ENCODE peak calls at places on chromosomes 2 and 18, in ten cellular contexts. One of them, this sample, is unnamed.
A peak's percentile ranks its signal among the peaks of the same experiment; 100 is the strongest.

GRCh38 chr18:12946549-12947354 is 1.1 kb upstream of the SEH1L start:
- DNase-seq in stimulated activated CD4-positive, alpha-beta T cell treated with anti-CD3 and anti-CD28 coated beads, Interleukin-12 subunit alpha, Interleukin-12 subunit beta, amount 100 ng/mL, for 48 hours: no peak
- DNase-seq in retinal pigment epithelial cell: peak; percentile 66
- DNase-seq in stimulated activated CD8-positive, alpha-beta memory T cell treated with anti-CD3 and anti-CD28 coated beads, Interleukin-4, amount 100 ng/mL, for 24 hours: no peak
- DNase-seq in stomach: peak; percentile 26
- DNase-seq in renal cortical epithelial cell: peak; percentile 82
- DNase-seq in NCI-H524 treated with DMSO at 0.1 percent for 48 hours: peak; percentile 24
- DNase-seq in NCI-H526 treated with DMSO at 0.1 percent for 48 hours: peak; percentile 38
- DNase-seq in activated T-cell treated with anti-CD3 and anti-CD28 coated beads, Interleukin-2, amount 50 U/mL, for 1 hour: no peak
- DNase-seq in LoVo: peak; percentile 57
- DNase-seq in this sample: peak; percentile 49

GRCh38 chr2:85578243-85579180 is 1.1 kb downstream of the VAMP8 start:
- DNase-seq in renal cortical epithelial cell: no peak
- DNase-seq in stimulated activated CD8-positive, alpha-beta memory T cell treated with anti-CD3 and anti-CD28 coated beads, Interleukin-4, amount 100 ng/mL, for 24 hours: no peak
- DNase-seq in activated T-cell treated with anti-CD3 and anti-CD28 coated beads, Interleukin-2, amount 50 U/mL, for 1 hour: no peak
- DNase-seq in LoVo: no peak
- DNase-seq in stimulated activated CD4-positive, alpha-beta T cell treated with anti-CD3 and anti-CD28 coated beads, Interleukin-12 subunit alpha, Interleukin-12 subunit beta, amount 100 ng/mL, for 48 hours: no peak
- DNase-seq in NCI-H524 treated with DMSO at 0.1 percent for 48 hours: no peak
- DNase-seq in NCI-H526 treated with DMSO at 0.1 percent for 48 hours: no peak
- DNase-seq in stomach: peak; percentile 63
- DNase-seq in retinal pigment epithelial cell: no peak
- DNase-seq in this sample: peak; percentile 63

GRCh38 chr2:68744517-68744916 is 9.9 kb downstream of the ARHGAP25 start:
- DNase-seq in LoVo: no peak
- DNase-seq in NCI-H526 treated with DMSO at 0.1 percent for 48 hours: no peak
- DNase-seq in NCI-H524 treated with DMSO at 0.1 percent for 48 hours: no peak
- DNase-seq in retinal pigment epithelial cell: no peak
- DNase-seq in stimulated activated CD8-positive, alpha-beta memory T cell treated with anti-CD3 and anti-CD28 coated beads, Interleukin-4, amount 100 ng/mL, for 24 hours: no peak
- DNase-seq in stimulated activated CD4-positive, alpha-beta T cell treated with anti-CD3 and anti-CD28 coated beads, Interleukin-12 subunit alpha, Interleukin-12 subunit beta, amount 100 ng/mL, for 48 hours: no peak
- DNase-seq in renal cortical epithelial cell: no peak
- DNase-seq in activated T-cell treated with anti-CD3 and anti-CD28 coated beads, Interleukin-2, amount 50 U/mL, for 1 hour: no peak
- DNase-seq in stomach: no peak
- DNase-seq in this sample: no peak

GRCh38 chr2:220704810-220705209 is 867.3 kb downstream of the EPHA4 start:
- DNase-seq in NCI-H526 treated with DMSO at 0.1 percent for 48 hours: no peak
- DNase-seq in activated T-cell treated with anti-CD3 and anti-CD28 coated beads, Interleukin-2, amount 50 U/mL, for 1 hour: no peak
- DNase-seq in NCI-H524 treated with DMSO at 0.1 percent for 48 hours: no peak
- DNase-seq in stimulated activated CD4-positive, alpha-beta T cell treated with anti-CD3 and anti-CD28 coated beads, Interleukin-12 subunit alpha, Interleukin-12 subunit beta, amount 100 ng/mL, for 48 hours: no peak
- DNase-seq in retinal pigment epithelial cell: no peak
- DNase-seq in stimulated activated CD8-positive, alpha-beta memory T cell treated with anti-CD3 and anti-CD28 coated beads, Interleukin-4, amount 100 ng/mL, for 24 hours: no peak
- DNase-seq in stomach: no peak
- DNase-seq in renal cortical epithelial cell: no peak
- DNase-seq in LoVo: no peak
- DNase-seq in this sample: no peak

GRCh38 chr2:160522951-160523700 is 29.5 kb upstream of the RBMS1 start:
- DNase-seq in stomach: no peak
- DNase-seq in retinal pigment epithelial cell: no peak
- DNase-seq in NCI-H524 treated with DMSO at 0.1 percent for 48 hours: no peak
- DNase-seq in renal cortical epithelial cell: peak; percentile 38
- DNase-seq in stimulated activated CD8-positive, alpha-beta memory T cell treated with anti-CD3 and anti-CD28 coated beads, Interleukin-4, amount 100 ng/mL, for 24 hours: no peak
- DNase-seq in LoVo: no peak
- DNase-seq in stimulated activated CD4-positive, alpha-beta T cell treated with anti-CD3 and anti-CD28 coated beads, Interleukin-12 subunit alpha, Interleukin-12 subunit beta, amount 100 ng/mL, for 48 hours: no peak
- DNase-seq in activated T-cell treated with anti-CD3 and anti-CD28 coated beads, Interleukin-2, amount 50 U/mL, for 1 hour: no peak
- DNase-seq in NCI-H526 treated with DMSO at 0.1 percent for 48 hours: no peak
- DNase-seq in this sample: no peak

GRCh38 chr2:180570864-180571263 is 409.5 kb upstream of the UBE2E3 start:
- DNase-seq in retinal pigment epithelial cell: no peak
- DNase-seq in renal cortical epithelial cell: no peak
- DNase-seq in NCI-H526 treated with DMSO at 0.1 percent for 48 hours: no peak
- DNase-seq in stimulated activated CD4-positive, alpha-beta T cell treated with anti-CD3 and anti-CD28 coated beads, Interleukin-12 subunit alpha, Interleukin-12 subunit beta, amount 100 ng/mL, for 48 hours: no peak
- DNase-seq in stomach: no peak
- DNase-seq in stimulated activated CD8-positive, alpha-beta memory T cell treated with anti-CD3 and anti-CD28 coated beads, Interleukin-4, amount 100 ng/mL, for 24 hours: no peak
- DNase-seq in activated T-cell treated with anti-CD3 and anti-CD28 coated beads, Interleukin-2, amount 50 U/mL, for 1 hour: no peak
- DNase-seq in NCI-H524 treated with DMSO at 0.1 percent for 48 hours: no peak
- DNase-seq in LoVo: no peak
- DNase-seq in this sample: no peak

GRCh38 chr18:62898359-62898758 is 183.0 kb downstream of the PHLPP1 start:
- DNase-seq in stomach: no peak
- DNase-seq in NCI-H526 treated with DMSO at 0.1 percent for 48 hours: no peak
- DNase-seq in activated T-cell treated with anti-CD3 and anti-CD28 coated beads, Interleukin-2, amount 50 U/mL, for 1 hour: no peak
- DNase-seq in stimulated activated CD4-positive, alpha-beta T cell treated with anti-CD3 and anti-CD28 coated beads, Interleukin-12 subunit alpha, Interleukin-12 subunit beta, amount 100 ng/mL, for 48 hours: no peak
- DNase-seq in NCI-H524 treated with DMSO at 0.1 percent for 48 hours: no peak
- DNase-seq in LoVo: no peak
- DNase-seq in renal cortical epithelial cell: peak; percentile 56
- DNase-seq in retinal pigment epithelial cell: no peak
- DNase-seq in stimulated activated CD8-positive, alpha-beta memory T cell treated with anti-CD3 and anti-CD28 coated beads, Interleukin-4, amount 100 ng/mL, for 24 hours: no peak
- DNase-seq in this sample: no peak

GRCh38 chr2:113156278-113157107 is 17.3 kb upstream of the PSD4 start:
- DNase-seq in renal cortical epithelial cell: peak; percentile 22
- DNase-seq in stimulated activated CD8-positive, alpha-beta memory T cell treated with anti-CD3 and anti-CD28 coated beads, Interleukin-4, amount 100 ng/mL, for 24 hours: no peak
- DNase-seq in NCI-H524 treated with DMSO at 0.1 percent for 48 hours: no peak
- DNase-seq in LoVo: no peak
- DNase-seq in stomach: no peak
- DNase-seq in NCI-H526 treated with DMSO at 0.1 percent for 48 hours: no peak
- DNase-seq in stimulated activated CD4-positive, alpha-beta T cell treated with anti-CD3 and anti-CD28 coated beads, Interleukin-12 subunit alpha, Interleukin-12 subunit beta, amount 100 ng/mL, for 48 hours: no peak
- DNase-seq in retinal pigment epithelial cell: no peak
- DNase-seq in activated T-cell treated with anti-CD3 and anti-CD28 coated beads, Interleukin-2, amount 50 U/mL, for 1 hour: no peak
- DNase-seq in this sample: no peak

GRCh38 chr2:241613018-241613780 is 23.8 kb downstream of the THAP4 start:
- DNase-seq in stimulated activated CD4-positive, alpha-beta T cell treated with anti-CD3 and anti-CD28 coated beads, Interleukin-12 subunit alpha, Interleukin-12 subunit beta, amount 100 ng/mL, for 48 hours: no peak
- DNase-seq in stomach: no peak
- DNase-seq in renal cortical epithelial cell: no peak
- DNase-seq in LoVo: no peak
- DNase-seq in stimulated activated CD8-positive, alpha-beta memory T cell treated with anti-CD3 and anti-CD28 coated beads, Interleukin-4, amount 100 ng/mL, for 24 hours: no peak
- DNase-seq in retinal pigment epithelial cell: no peak
- DNase-seq in activated T-cell treated with anti-CD3 and anti-CD28 coated beads, Interleukin-2, amount 50 U/mL, for 1 hour: no peak
- DNase-seq in NCI-H526 treated with DMSO at 0.1 percent for 48 hours: no peak
- DNase-seq in NCI-H524 treated with DMSO at 0.1 percent for 48 hours: no peak
- DNase-seq in this sample: no peak

GRCh38 chr2:9230881-9231280 is 24.3 kb downstream of the ASAP2 start:
- DNase-seq in renal cortical epithelial cell: peak; percentile 63
- DNase-seq in LoVo: no peak
- DNase-seq in NCI-H526 treated with DMSO at 0.1 percent for 48 hours: no peak
- DNase-seq in NCI-H524 treated with DMSO at 0.1 percent for 48 hours: no peak
- DNase-seq in stimulated activated CD4-positive, alpha-beta T cell treated with anti-CD3 and anti-CD28 coated beads, Interleukin-12 subunit alpha, Interleukin-12 subunit beta, amount 100 ng/mL, for 48 hours: no peak
- DNase-seq in stomach: no peak
- DNase-seq in activated T-cell treated with anti-CD3 and anti-CD28 coated beads, Interleukin-2, amount 50 U/mL, for 1 hour: no peak
- DNase-seq in retinal pigment epithelial cell: no peak
- DNase-seq in stimulated activated CD8-positive, alpha-beta memory T cell treated with anti-CD3 and anti-CD28 coated beads, Interleukin-4, amount 100 ng/mL, for 24 hours: no peak
- DNase-seq in this sample: no peak

GRCh38 chr2:28926837-28927236 is 32.4 kb downstream of the WDR43 start:
- DNase-seq in renal cortical epithelial cell: no peak
- DNase-seq in retinal pigment epithelial cell: no peak
- DNase-seq in stimulated activated CD4-positive, alpha-beta T cell treated with anti-CD3 and anti-CD28 coated beads, Interleukin-12 subunit alpha, Interleukin-12 subunit beta, amount 100 ng/mL, for 48 hours: no peak
- DNase-seq in NCI-H524 treated with DMSO at 0.1 percent for 48 hours: no peak
- DNase-seq in NCI-H526 treated with DMSO at 0.1 percent for 48 hours: no peak
- DNase-seq in stomach: no peak
- DNase-seq in activated T-cell treated with anti-CD3 and anti-CD28 coated beads, Interleukin-2, amount 50 U/mL, for 1 hour: no peak
- DNase-seq in LoVo: no peak
- DNase-seq in stimulated activated CD8-positive, alpha-beta memory T cell treated with anti-CD3 and anti-CD28 coated beads, Interleukin-4, amount 100 ng/mL, for 24 hours: no peak
- DNase-seq in this sample: no peak

GRCh38 chr2:184769038-184769437 is 170.7 kb downstream of the ZNF804A start:
- DNase-seq in NCI-H524 treated with DMSO at 0.1 percent for 48 hours: no peak
- DNase-seq in renal cortical epithelial cell: no peak
- DNase-seq in NCI-H526 treated with DMSO at 0.1 percent for 48 hours: no peak
- DNase-seq in stimulated activated CD4-positive, alpha-beta T cell treated with anti-CD3 and anti-CD28 coated beads, Interleukin-12 subunit alpha, Interleukin-12 subunit beta, amount 100 ng/mL, for 48 hours: no peak
- DNase-seq in stimulated activated CD8-positive, alpha-beta memory T cell treated with anti-CD3 and anti-CD28 coated beads, Interleukin-4, amount 100 ng/mL, for 24 hours: no peak
- DNase-seq in stomach: no peak
- DNase-seq in retinal pigment epithelial cell: no peak
- DNase-seq in LoVo: no peak
- DNase-seq in activated T-cell treated with anti-CD3 and anti-CD28 coated beads, Interleukin-2, amount 50 U/mL, for 1 hour: no peak
- DNase-seq in this sample: no peak

GRCh38 chr18:48695671-48696070 is 156.8 kb downstream of the CTIF start:
- DNase-seq in activated T-cell treated with anti-CD3 and anti-CD28 coated beads, Interleukin-2, amount 50 U/mL, for 1 hour: no peak
- DNase-seq in stimulated activated CD8-positive, alpha-beta memory T cell treated with anti-CD3 and anti-CD28 coated beads, Interleukin-4, amount 100 ng/mL, for 24 hours: no peak
- DNase-seq in LoVo: no peak
- DNase-seq in NCI-H524 treated with DMSO at 0.1 percent for 48 hours: no peak
- DNase-seq in stomach: no peak
- DNase-seq in NCI-H526 treated with DMSO at 0.1 percent for 48 hours: no peak
- DNase-seq in stimulated activated CD4-positive, alpha-beta T cell treated with anti-CD3 and anti-CD28 coated beads, Interleukin-12 subunit alpha, Interleukin-12 subunit beta, amount 100 ng/mL, for 48 hours: no peak
- DNase-seq in retinal pigment epithelial cell: no peak
- DNase-seq in renal cortical epithelial cell: no peak
- DNase-seq in this sample: no peak

GRCh38 chr2:106107509-106108131 is 86.5 kb downstream of the UXS1 start:
- DNase-seq in LoVo: no peak
- DNase-seq in retinal pigment epithelial cell: no peak
- DNase-seq in NCI-H526 treated with DMSO at 0.1 percent for 48 hours: no peak
- DNase-seq in renal cortical epithelial cell: peak; percentile 65
- DNase-seq in NCI-H524 treated with DMSO at 0.1 percent for 48 hours: no peak
- DNase-seq in stomach: no peak
- DNase-seq in stimulated activated CD4-positive, alpha-beta T cell treated with anti-CD3 and anti-CD28 coated beads, Interleukin-12 subunit alpha, Interleukin-12 subunit beta, amount 100 ng/mL, for 48 hours: no peak
- DNase-seq in stimulated activated CD8-positive, alpha-beta memory T cell treated with anti-CD3 and anti-CD28 coated beads, Interleukin-4, amount 100 ng/mL, for 24 hours: no peak
- DNase-seq in activated T-cell treated with anti-CD3 and anti-CD28 coated beads, Interleukin-2, amount 50 U/mL, for 1 hour: peak; percentile 46
- DNase-seq in this sample: no peak

GRCh38 chr2:67702284-67702683 is 305.2 kb downstream of the ETAA1 start:
- DNase-seq in renal cortical epithelial cell: no peak
- DNase-seq in NCI-H524 treated with DMSO at 0.1 percent for 48 hours: no peak
- DNase-seq in stimulated activated CD8-positive, alpha-beta memory T cell treated with anti-CD3 and anti-CD28 coated beads, Interleukin-4, amount 100 ng/mL, for 24 hours: no peak
- DNase-seq in activated T-cell treated with anti-CD3 and anti-CD28 coated beads, Interleukin-2, amount 50 U/mL, for 1 hour: no peak
- DNase-seq in retinal pigment epithelial cell: no peak
- DNase-seq in LoVo: no peak
- DNase-seq in stomach: no peak
- DNase-seq in stimulated activated CD4-positive, alpha-beta T cell treated with anti-CD3 and anti-CD28 coated beads, Interleukin-12 subunit alpha, Interleukin-12 subunit beta, amount 100 ng/mL, for 48 hours: no peak
- DNase-seq in NCI-H526 treated with DMSO at 0.1 percent for 48 hours: no peak
- DNase-seq in this sample: no peak

GRCh38 chr2:105814291-105814940 is 69.7 kb downstream of the NCK2 start:
- DNase-seq in LoVo: no peak
- DNase-seq in NCI-H524 treated with DMSO at 0.1 percent for 48 hours: no peak
- DNase-seq in retinal pigment epithelial cell: no peak
- DNase-seq in stimulated activated CD4-positive, alpha-beta T cell treated with anti-CD3 and anti-CD28 coated beads, Interleukin-12 subunit alpha, Interleukin-12 subunit beta, amount 100 ng/mL, for 48 hours: no peak
- DNase-seq in stomach: no peak
- DNase-seq in renal cortical epithelial cell: no peak
- DNase-seq in stimulated activated CD8-positive, alpha-beta memory T cell treated with anti-CD3 and anti-CD28 coated beads, Interleukin-4, amount 100 ng/mL, for 24 hours: no peak
- DNase-seq in activated T-cell treated with anti-CD3 and anti-CD28 coated beads, Interleukin-2, amount 50 U/mL, for 1 hour: no peak
- DNase-seq in NCI-H526 treated with DMSO at 0.1 percent for 48 hours: no peak
- DNase-seq in this sample: no peak

GRCh38 chr2:216857131-216857550 is 2.7 kb downstream of the TNP1 start:
- DNase-seq in NCI-H526 treated with DMSO at 0.1 percent for 48 hours: no peak
- DNase-seq in NCI-H524 treated with DMSO at 0.1 percent for 48 hours: no peak
- DNase-seq in activated T-cell treated with anti-CD3 and anti-CD28 coated beads, Interleukin-2, amount 50 U/mL, for 1 hour: no peak
- DNase-seq in retinal pigment epithelial cell: no peak
- DNase-seq in stomach: no peak
- DNase-seq in renal cortical epithelial cell: peak; percentile 55
- DNase-seq in stimulated activated CD8-positive, alpha-beta memory T cell treated with anti-CD3 and anti-CD28 coated beads, Interleukin-4, amount 100 ng/mL, for 24 hours: no peak
- DNase-seq in LoVo: no peak
- DNase-seq in stimulated activated CD4-positive, alpha-beta T cell treated with anti-CD3 and anti-CD28 coated beads, Interleukin-12 subunit alpha, Interleukin-12 subunit beta, amount 100 ng/mL, for 48 hours: no peak
- DNase-seq in this sample: no peak

GRCh38 chr18:38023871-38024270 is 458.3 kb upstream of the CELF4 start:
- DNase-seq in stimulated activated CD8-positive, alpha-beta memory T cell treated with anti-CD3 and anti-CD28 coated beads, Interleukin-4, amount 100 ng/mL, for 24 hours: no peak
- DNase-seq in stimulated activated CD4-positive, alpha-beta T cell treated with anti-CD3 and anti-CD28 coated beads, Interleukin-12 subunit alpha, Interleukin-12 subunit beta, amount 100 ng/mL, for 48 hours: no peak
- DNase-seq in retinal pigment epithelial cell: no peak
- DNase-seq in NCI-H526 treated with DMSO at 0.1 percent for 48 hours: no peak
- DNase-seq in renal cortical epithelial cell: peak; percentile 70
- DNase-seq in LoVo: no peak
- DNase-seq in stomach: no peak
- DNase-seq in NCI-H524 treated with DMSO at 0.1 percent for 48 hours: no peak
- DNase-seq in activated T-cell treated with anti-CD3 and anti-CD28 coated beads, Interleukin-2, amount 50 U/mL, for 1 hour: no peak
- DNase-seq in this sample: no peak

GRCh38 chr18:62784966-62785413 is 69.6 kb downstream of the PHLPP1 start:
- DNase-seq in retinal pigment epithelial cell: no peak
- DNase-seq in stomach: no peak
- DNase-seq in NCI-H526 treated with DMSO at 0.1 percent for 48 hours: no peak
- DNase-seq in stimulated activated CD8-positive, alpha-beta memory T cell treated with anti-CD3 and anti-CD28 coated beads, Interleukin-4, amount 100 ng/mL, for 24 hours: no peak
- DNase-seq in activated T-cell treated with anti-CD3 and anti-CD28 coated beads, Interleukin-2, amount 50 U/mL, for 1 hour: no peak
- DNase-seq in NCI-H524 treated with DMSO at 0.1 percent for 48 hours: no peak
- DNase-seq in stimulated activated CD4-positive, alpha-beta T cell treated with anti-CD3 and anti-CD28 coated beads, Interleukin-12 subunit alpha, Interleukin-12 subunit beta, amount 100 ng/mL, for 48 hours: no peak
- DNase-seq in renal cortical epithelial cell: no peak
- DNase-seq in LoVo: peak; percentile 28
- DNase-seq in this sample: no peak

GRCh38 chr18:35875566-35875965 is 96.9 kb upstream of the RMP24 start:
- DNase-seq in activated T-cell treated with anti-CD3 and anti-CD28 coated beads, Interleukin-2, amount 50 U/mL, for 1 hour: no peak
- DNase-seq in NCI-H526 treated with DMSO at 0.1 percent for 48 hours: no peak
- DNase-seq in stomach: no peak
- DNase-seq in stimulated activated CD4-positive, alpha-beta T cell treated with anti-CD3 and anti-CD28 coated beads, Interleukin-12 subunit alpha, Interleukin-12 subunit beta, amount 100 ng/mL, for 48 hours: no peak
- DNase-seq in renal cortical epithelial cell: no peak
- DNase-seq in NCI-H524 treated with DMSO at 0.1 percent for 48 hours: no peak
- DNase-seq in retinal pigment epithelial cell: no peak
- DNase-seq in LoVo: no peak
- DNase-seq in stimulated activated CD8-positive, alpha-beta memory T cell treated with anti-CD3 and anti-CD28 coated beads, Interleukin-4, amount 100 ng/mL, for 24 hours: no peak
- DNase-seq in this sample: no peak

GRCh38 chr18:75531212-75531850 is 103.8 kb upstream of the SMIM21 start:
- DNase-seq in stimulated activated CD8-positive, alpha-beta memory T cell treated with anti-CD3 and anti-CD28 coated beads, Interleukin-4, amount 100 ng/mL, for 24 hours: no peak
- DNase-seq in retinal pigment epithelial cell: no peak
- DNase-seq in renal cortical epithelial cell: peak; percentile 0
- DNase-seq in stomach: no peak
- DNase-seq in NCI-H526 treated with DMSO at 0.1 percent for 48 hours: no peak
- DNase-seq in LoVo: no peak
- DNase-seq in NCI-H524 treated with DMSO at 0.1 percent for 48 hours: no peak
- DNase-seq in activated T-cell treated with anti-CD3 and anti-CD28 coated beads, Interleukin-2, amount 50 U/mL, for 1 hour: no peak
- DNase-seq in stimulated activated CD4-positive, alpha-beta T cell treated with anti-CD3 and anti-CD28 coated beads, Interleukin-12 subunit alpha, Interleukin-12 subunit beta, amount 100 ng/mL, for 48 hours: no peak
- DNase-seq in this sample: no peak

GRCh38 chr18:67302043-67302442 is 214.5 kb downstream of the DSEL start:
- DNase-seq in renal cortical epithelial cell: no peak
- DNase-seq in retinal pigment epithelial cell: no peak
- DNase-seq in NCI-H524 treated with DMSO at 0.1 percent for 48 hours: no peak
- DNase-seq in LoVo: no peak
- DNase-seq in activated T-cell treated with anti-CD3 and anti-CD28 coated beads, Interleukin-2, amount 50 U/mL, for 1 hour: no peak
- DNase-seq in stomach: no peak
- DNase-seq in NCI-H526 treated with DMSO at 0.1 percent for 48 hours: no peak
- DNase-seq in stimulated activated CD8-positive, alpha-beta memory T cell treated with anti-CD3 and anti-CD28 coated beads, Interleukin-4, amount 100 ng/mL, for 24 hours: no peak
- DNase-seq in stimulated activated CD4-positive, alpha-beta T cell treated with anti-CD3 and anti-CD28 coated beads, Interleukin-12 subunit alpha, Interleukin-12 subunit beta, amount 100 ng/mL, for 48 hours: no peak
- DNase-seq in this sample: no peak

GRCh38 chr2:238304116-238304515 is 15.7 kb upstream of the PER2 start:
- DNase-seq in stimulated activated CD4-positive, alpha-beta T cell treated with anti-CD3 and anti-CD28 coated beads, Interleukin-12 subunit alpha, Interleukin-12 subunit beta, amount 100 ng/mL, for 48 hours: no peak
- DNase-seq in NCI-H526 treated with DMSO at 0.1 percent for 48 hours: no peak
- DNase-seq in LoVo: no peak
- DNase-seq in retinal pigment epithelial cell: no peak
- DNase-seq in stomach: no peak
- DNase-seq in activated T-cell treated with anti-CD3 and anti-CD28 coated beads, Interleukin-2, amount 50 U/mL, for 1 hour: no peak
- DNase-seq in NCI-H524 treated with DMSO at 0.1 percent for 48 hours: no peak
- DNase-seq in stimulated activated CD8-positive, alpha-beta memory T cell treated with anti-CD3 and anti-CD28 coated beads, Interleukin-4, amount 100 ng/mL, for 24 hours: no peak
- DNase-seq in renal cortical epithelial cell: no peak
- DNase-seq in this sample: no peak

GRCh38 chr2:19733951-19734425 is 167.8 kb downstream of the TTC32 start:
- DNase-seq in retinal pigment epithelial cell: no peak
- DNase-seq in stomach: no peak
- DNase-seq in stimulated activated CD4-positive, alpha-beta T cell treated with anti-CD3 and anti-CD28 coated beads, Interleukin-12 subunit alpha, Interleukin-12 subunit beta, amount 100 ng/mL, for 48 hours: no peak
- DNase-seq in activated T-cell treated with anti-CD3 and anti-CD28 coated beads, Interleukin-2, amount 50 U/mL, for 1 hour: no peak
- DNase-seq in renal cortical epithelial cell: no peak
- DNase-seq in NCI-H526 treated with DMSO at 0.1 percent for 48 hours: no peak
- DNase-seq in NCI-H524 treated with DMSO at 0.1 percent for 48 hours: no peak
- DNase-seq in stimulated activated CD8-positive, alpha-beta memory T cell treated with anti-CD3 and anti-CD28 coated beads, Interleukin-4, amount 100 ng/mL, for 24 hours: no peak
- DNase-seq in LoVo: no peak
- DNase-seq in this sample: no peak

This sample was measured in left colon.